ENCODE peak calls at places on chromosomes 1 and 21, in seven cellular contexts. One of them, this sample, is unnamed.

GRCh38 chr1:11355594-11356467 is 82.8 kb downstream of the UBIAD1 start:
- DNase-seq in fibroblast of lung: no peak
- DNase-seq in A549: no peak
- DNase-seq in lower lobe of right lung: no peak
- DNase-seq in brain microvascular endothelial cell: no peak
- DNase-seq in dorsolateral prefrontal cortex: peak
- DNase-seq in fibroblast of pulmonary artery: no peak
- DNase-seq in this sample: no peak

GRCh38 chr1:221714227-221715116 is 27.4 kb downstream of the DUSP10 start:
- DNase-seq in fibroblast of lung: no peak
- DNase-seq in A549: no peak
- DNase-seq in lower lobe of right lung: no peak
- DNase-seq in brain microvascular endothelial cell: no peak
- DNase-seq in dorsolateral prefrontal cortex: no peak
- DNase-seq in fibroblast of pulmonary artery: no peak
- DNase-seq in this sample: no peak

GRCh38 chr1:24416666-24417391 is 1.2 kb downstream of the NIPAL3 start:
- DNase-seq in fibroblast of lung: peak
- DNase-seq in A549: no peak
- DNase-seq in lower lobe of right lung: no peak
- DNase-seq in brain microvascular endothelial cell: peak
- DNase-seq in dorsolateral prefrontal cortex: no peak
- DNase-seq in fibroblast of pulmonary artery: peak
- DNase-seq in this sample: no peak

GRCh38 chr1:204443260-204443619 is 31.6 kb upstream of the PPP1R15B start:
- DNase-seq in fibroblast of lung: no peak
- DNase-seq in A549: no peak
- DNase-seq in lower lobe of right lung: peak
- DNase-seq in brain microvascular endothelial cell: no peak
- DNase-seq in dorsolateral prefrontal cortex: no peak
- DNase-seq in fibroblast of pulmonary artery: no peak
- DNase-seq in this sample: no peak

GRCh38 chr1:22388666-22389455 is 62.8 kb upstream of the ZBTB40 start:
- DNase-seq in fibroblast of lung: no peak
- DNase-seq in A549: peak
- DNase-seq in lower lobe of right lung: no peak
- DNase-seq in brain microvascular endothelial cell: peak
- DNase-seq in dorsolateral prefrontal cortex: no peak
- DNase-seq in fibroblast of pulmonary artery: peak
- DNase-seq in this sample: no peak

GRCh38 chr1:175599212-175599681 is 144.1 kb downstream of the TNR start:
- DNase-seq in fibroblast of lung: no peak
- DNase-seq in A549: no peak
- DNase-seq in lower lobe of right lung: no peak
- DNase-seq in brain microvascular endothelial cell: no peak
- DNase-seq in dorsolateral prefrontal cortex: no peak
- DNase-seq in fibroblast of pulmonary artery: no peak
- DNase-seq in this sample: no peak

GRCh38 chr1:111176678-111177077 is 23.8 kb downstream of the DENND2D start:
- DNase-seq in fibroblast of lung: no peak
- DNase-seq in A549: no peak
- DNase-seq in lower lobe of right lung: no peak
- DNase-seq in brain microvascular endothelial cell: no peak
- DNase-seq in dorsolateral prefrontal cortex: no peak
- DNase-seq in fibroblast of pulmonary artery: no peak
- DNase-seq in this sample: no peak

GRCh38 chr1:201511925-201512539 is 5.1 kb upstream of the CSRP1 start:
- DNase-seq in fibroblast of lung: no peak
- DNase-seq in A549: no peak
- DNase-seq in lower lobe of right lung: peak
- DNase-seq in brain microvascular endothelial cell: no peak
- DNase-seq in dorsolateral prefrontal cortex: peak
- DNase-seq in fibroblast of pulmonary artery: no peak
- DNase-seq in this sample: no peak

GRCh38 chr1:19738106-19738505 is 61.6 kb downstream of the TMCO4 start:
- DNase-seq in fibroblast of lung: no peak
- DNase-seq in A549: no peak
- DNase-seq in lower lobe of right lung: no peak
- DNase-seq in brain microvascular endothelial cell: no peak
- DNase-seq in dorsolateral prefrontal cortex: no peak
- DNase-seq in fibroblast of pulmonary artery: no peak
- DNase-seq in this sample: no peak

GRCh38 chr21:45995686-45996179 is 14.2 kb downstream of the COL6A1 start:
- DNase-seq in fibroblast of lung: no peak
- DNase-seq in A549: no peak
- DNase-seq in lower lobe of right lung: peak
- DNase-seq in brain microvascular endothelial cell: no peak
- DNase-seq in dorsolateral prefrontal cortex: peak
- DNase-seq in fibroblast of pulmonary artery: no peak
- DNase-seq in this sample: peak

GRCh38 chr21:41321211-41321907 is 4.8 kb downstream of the FAM3B start:
- DNase-seq in fibroblast of lung: no peak
- DNase-seq in A549: no peak
- DNase-seq in lower lobe of right lung: no peak
- DNase-seq in brain microvascular endothelial cell: no peak
- DNase-seq in dorsolateral prefrontal cortex: no peak
- DNase-seq in fibroblast of pulmonary artery: no peak
- DNase-seq in this sample: no peak

GRCh38 chr1:116986531-116987255 is 14.9 kb upstream of the CD101 start:
- DNase-seq in fibroblast of lung: no peak
- DNase-seq in A549: no peak
- DNase-seq in lower lobe of right lung: no peak
- DNase-seq in brain microvascular endothelial cell: no peak
- DNase-seq in dorsolateral prefrontal cortex: no peak
- DNase-seq in fibroblast of pulmonary artery: no peak
- DNase-seq in this sample: no peak

GRCh38 chr1:19768321-19769210 is 31.1 kb downstream of the TMCO4 start:
- DNase-seq in fibroblast of lung: no peak
- DNase-seq in A549: no peak
- DNase-seq in lower lobe of right lung: no peak
- DNase-seq in brain microvascular endothelial cell: peak
- DNase-seq in dorsolateral prefrontal cortex: no peak
- DNase-seq in fibroblast of pulmonary artery: no peak
- DNase-seq in this sample: no peak

GRCh38 chr1:174021611-174022079 is 512 bp downstream of the RC3H1 start:
- DNase-seq in fibroblast of lung: peak
- DNase-seq in A549: peak
- DNase-seq in lower lobe of right lung: peak
- DNase-seq in brain microvascular endothelial cell: peak
- DNase-seq in dorsolateral prefrontal cortex: peak
- DNase-seq in fibroblast of pulmonary artery: peak
- DNase-seq in this sample: peak

GRCh38 chr1:64624446-64624766 is 120.5 kb upstream of the RAVER2 start:
- DNase-seq in fibroblast of lung: peak
- DNase-seq in A549: no peak
- DNase-seq in lower lobe of right lung: no peak
- DNase-seq in brain microvascular endothelial cell: peak
- DNase-seq in dorsolateral prefrontal cortex: no peak
- DNase-seq in fibroblast of pulmonary artery: peak
- DNase-seq in this sample: no peak

GRCh38 chr1:230280906-230281413 is 145.2 kb downstream of the PGBD5 start:
- DNase-seq in fibroblast of lung: no peak
- DNase-seq in A549: no peak
- DNase-seq in lower lobe of right lung: peak
- DNase-seq in brain microvascular endothelial cell: no peak
- DNase-seq in dorsolateral prefrontal cortex: no peak
- DNase-seq in fibroblast of pulmonary artery: no peak
- DNase-seq in this sample: no peak

GRCh38 chr21:27480841-27481261 is 514.0 kb upstream of the ADAMTS5 start:
- DNase-seq in fibroblast of lung: no peak
- DNase-seq in A549: no peak
- DNase-seq in lower lobe of right lung: no peak
- DNase-seq in brain microvascular endothelial cell: peak
- DNase-seq in dorsolateral prefrontal cortex: no peak
- DNase-seq in fibroblast of pulmonary artery: peak
- DNase-seq in this sample: no peak

DNA sequence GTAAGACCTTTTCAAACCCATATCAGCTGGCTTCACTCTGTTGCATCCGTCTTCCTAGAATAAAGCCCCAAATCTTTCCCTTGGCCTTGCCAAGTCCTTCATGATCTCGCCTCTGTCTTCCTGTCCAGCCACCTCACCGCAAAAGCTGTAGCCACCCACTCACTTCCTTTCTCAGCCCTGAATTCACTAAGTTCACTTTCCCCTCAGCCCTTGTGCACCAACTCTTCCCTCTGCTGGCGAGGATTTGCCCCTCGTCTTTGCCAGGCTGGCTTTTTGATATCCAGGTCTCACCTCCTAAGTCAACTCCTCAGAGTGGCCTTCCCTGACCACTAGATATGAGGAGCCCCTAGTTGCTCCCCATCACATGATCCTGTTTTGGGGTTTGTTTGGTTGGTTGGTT is 3.9 kb upstream of the COL16A1 start:
- DNase-seq in fibroblast of lung: peak
- DNase-seq in A549: no peak
- DNase-seq in lower lobe of right lung: no peak
- DNase-seq in brain microvascular endothelial cell: peak
- DNase-seq in dorsolateral prefrontal cortex: no peak
- DNase-seq in fibroblast of pulmonary artery: peak
- DNase-seq in this sample: no peak
- TF ChIP-seq CTCF in fibroblast of lung: peak
- TF ChIP-seq CTCF in A549: no peak
- TF ChIP-seq CTCF in lower lobe of right lung: no peak
- TF ChIP-seq CTCF in brain microvascular endothelial cell: peak
- TF ChIP-seq CTCF in dorsolateral prefrontal cortex: no peak
- TF ChIP-seq CTCF in fibroblast of pulmonary artery: peak
- TF ChIP-seq CTCF in this sample: peak

GRCh38 chr1:232884262-232884661 is 66.1 kb upstream of the NTPCR start:
- DNase-seq in fibroblast of lung: no peak
- DNase-seq in A549: no peak
- DNase-seq in lower lobe of right lung: no peak
- DNase-seq in brain microvascular endothelial cell: peak
- DNase-seq in dorsolateral prefrontal cortex: no peak
- DNase-seq in fibroblast of pulmonary artery: no peak
- DNase-seq in this sample: no peak

GRCh38 chr1:232878141-232878540 is 72.3 kb upstream of the NTPCR start:
- DNase-seq in fibroblast of lung: no peak
- DNase-seq in A549: no peak
- DNase-seq in lower lobe of right lung: no peak
- DNase-seq in brain microvascular endothelial cell: no peak
- DNase-seq in dorsolateral prefrontal cortex: no peak
- DNase-seq in fibroblast of pulmonary artery: no peak
- DNase-seq in this sample: peak

GRCh38 chr1:232876506-232877360 is 71.5 kb downstream of the MAP10 start:
- DNase-seq in fibroblast of lung: no peak
- DNase-seq in A549: no peak
- DNase-seq in lower lobe of right lung: no peak
- DNase-seq in brain microvascular endothelial cell: no peak
- DNase-seq in dorsolateral prefrontal cortex: no peak
- DNase-seq in fibroblast of pulmonary artery: no peak
- DNase-seq in this sample: peak

GRCh38 chr1:232877361-232877991 is 72.3 kb downstream of the MAP10 start:
- DNase-seq in fibroblast of lung: no peak
- DNase-seq in A549: no peak
- DNase-seq in lower lobe of right lung: no peak
- DNase-seq in brain microvascular endothelial cell: no peak
- DNase-seq in dorsolateral prefrontal cortex: no peak
- DNase-seq in fibroblast of pulmonary artery: no peak
- DNase-seq in this sample: peak

GRCh38 chr1:232880354-232880753 is 70.1 kb upstream of the NTPCR start:
- DNase-seq in fibroblast of lung: peak
- DNase-seq in A549: peak
- DNase-seq in lower lobe of right lung: no peak
- DNase-seq in brain microvascular endothelial cell: peak
- DNase-seq in dorsolateral prefrontal cortex: no peak
- DNase-seq in fibroblast of pulmonary artery: peak
- DNase-seq in this sample: peak
- TF ChIP-seq CTCF in fibroblast of lung: peak
- TF ChIP-seq CTCF in A549: peak
- TF ChIP-seq CTCF in lower lobe of right lung: peak
- TF ChIP-seq CTCF in brain microvascular endothelial cell: peak
- TF ChIP-seq CTCF in dorsolateral prefrontal cortex: peak
- TF ChIP-seq CTCF in fibroblast of pulmonary artery: peak
- TF ChIP-seq CTCF in this sample: peak

DNA sequence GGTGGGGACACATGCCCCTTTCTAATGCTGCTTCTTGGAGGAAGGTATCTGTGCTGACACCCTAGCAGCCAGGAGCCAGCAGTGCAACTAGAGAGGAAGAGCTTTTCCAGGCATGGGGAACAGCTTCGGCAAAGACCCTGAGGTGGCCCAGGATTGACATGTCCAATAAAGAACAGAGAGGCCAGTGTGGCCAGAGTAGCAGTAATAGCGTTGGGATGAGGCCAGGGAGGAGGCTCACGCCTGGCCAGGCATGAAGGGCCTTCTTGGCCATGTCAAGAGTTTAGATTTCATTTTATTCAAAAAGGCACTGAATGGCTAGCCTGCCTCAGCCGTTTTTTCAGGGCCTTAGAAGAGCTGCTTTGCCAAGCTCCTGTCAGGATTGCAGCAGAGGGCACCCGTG is 16.3 kb upstream of the ADAMTSL4 start:
- DNase-seq in fibroblast of lung: no peak
- DNase-seq in A549: no peak
- DNase-seq in lower lobe of right lung: no peak
- DNase-seq in brain microvascular endothelial cell: no peak
- DNase-seq in dorsolateral prefrontal cortex: no peak
- DNase-seq in fibroblast of pulmonary artery: no peak
- DNase-seq in this sample: no peak
- TF ChIP-seq CTCF in fibroblast of lung: no peak
- TF ChIP-seq CTCF in A549: no peak
- TF ChIP-seq CTCF in lower lobe of right lung: peak
- TF ChIP-seq CTCF in brain microvascular endothelial cell: no peak
- TF ChIP-seq CTCF in dorsolateral prefrontal cortex: peak
- TF ChIP-seq CTCF in fibroblast of pulmonary artery: no peak
- TF ChIP-seq CTCF in this sample: peak

DNA sequence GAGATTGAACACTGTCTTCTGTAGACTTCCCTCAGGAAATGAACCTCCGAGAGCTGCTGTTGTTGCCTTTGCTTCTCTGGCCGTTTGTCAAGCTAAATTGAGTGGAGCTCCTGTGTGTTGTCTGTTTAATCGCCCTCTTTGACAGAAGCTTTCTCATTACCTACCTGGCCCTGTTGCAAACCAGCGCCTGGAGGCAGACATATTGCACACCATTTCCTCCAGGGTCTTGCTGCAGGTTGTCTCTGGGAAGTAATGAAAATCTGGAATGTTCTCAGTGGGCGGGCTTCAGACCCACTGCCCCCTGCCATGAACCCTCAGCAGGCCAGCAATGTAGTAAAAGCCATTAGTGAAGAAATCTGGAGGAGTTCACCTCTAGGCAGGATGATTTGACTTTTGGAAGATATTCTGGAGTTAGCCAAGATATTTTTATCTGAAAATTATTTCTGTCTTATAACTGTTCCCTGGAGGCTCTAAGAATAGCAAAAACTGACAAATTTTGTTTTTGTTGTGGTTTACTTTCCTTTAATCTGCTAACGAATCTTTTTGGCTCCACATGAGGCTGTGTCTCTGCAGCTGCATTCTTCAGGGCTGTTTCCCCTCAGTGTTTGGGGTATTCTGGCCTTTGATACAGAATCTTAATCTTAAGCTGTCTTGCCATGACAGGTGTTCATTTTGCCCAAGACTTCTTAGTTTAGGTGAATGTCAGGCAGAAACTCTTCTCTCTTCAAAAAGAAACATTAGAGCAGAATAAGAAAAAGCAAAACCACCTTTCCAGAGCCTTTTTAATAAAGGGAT is 83.6 kb downstream of the GABPA start:
- DNase-seq in fibroblast of lung: no peak
- DNase-seq in A549: no peak
- DNase-seq in lower lobe of right lung: no peak
- DNase-seq in brain microvascular endothelial cell: no peak
- DNase-seq in dorsolateral prefrontal cortex: no peak
- DNase-seq in fibroblast of pulmonary artery: no peak
- DNase-seq in this sample: no peak
- TF ChIP-seq CTCF in fibroblast of lung: no peak
- TF ChIP-seq CTCF in A549: no peak
- TF ChIP-seq CTCF in lower lobe of right lung: no peak
- TF ChIP-seq CTCF in brain microvascular endothelial cell: no peak
- TF ChIP-seq CTCF in dorsolateral prefrontal cortex: no peak
- TF ChIP-seq CTCF in fibroblast of pulmonary artery: no peak
- TF ChIP-seq CTCF in this sample: no peak

This sample was measured in osteocyte.